ENCODE peak calls at places on chromosomes 4 and X, in five cellular contexts. T is ascending aorta, J is lung, A is neuronal stem cell, S is right lobe of liver. C is an unnamed sample.
A peak's percentile ranks its signal among the peaks of the same experiment; 100 is the strongest.

GRCh38 chrX:110561036-110561435 is 202.4 kb downstream of the RTL9 start:
- DNase-seq in S (no peak), A (no peak), J (no peak), T (no peak), C (no peak)

GRCh38 chr4:109699553-109700225 is 3.6 kb downstream of the CASP6 start:
- DNase-seq in J (no peak), A (no peak), S (no peak), T (no peak), C (no peak)

GRCh38 chr4:16449381-16449780 is 223.1 kb upstream of the TAPT1 start:
- DNase-seq in T (no peak), J (no peak), A (no peak), S (no peak), C (no peak)

GRCh38 chrX:103215768-103216085 is 819 bp downstream of the BEX4 start:
- DNase-seq in J (no peak), S (no peak), A (peak; percentile 11), T (no peak), C (no peak)

GRCh38 chrX:12974217-12974796 is 603 bp upstream of the TMSB4X start:
- DNase-seq in S (peak; percentile 53), T (no peak), A (peak; percentile 20), J (peak; percentile 66), C (peak; percentile 22)

GRCh38 chr4:122930877-122931276 is 8.5 kb upstream of the NUDT6 start:
- DNase-seq in S (no peak), J (no peak), A (no peak), T (no peak), C (no peak)

GRCh38 chr4:38949416-38950051 is 81.9 kb downstream of the FAM114A1 start:
- DNase-seq in J (no peak), S (no peak), A (no peak), T (no peak), C (no peak)

GRCh38 chr4:85603437-85604336 is 128.7 kb downstream of the ARHGAP24 start:
- DNase-seq in J (no peak), A (no peak), S (no peak), T (no peak), C (no peak)

GRCh38 chrX:39309018-39309620 is 507.9 kb downstream of the MID1IP1 start:
- DNase-seq in J (no peak), A (no peak), T (no peak), S (no peak), C (no peak)

GRCh38 chr4:180028682-180029081 is 2214.5 kb upstream of the TENM3 start:
- DNase-seq in T (no peak), A (peak; percentile 38), S (peak; percentile 35), J (no peak), C (no peak)

GRCh38 chr4:46999584-46999983 is 6.2 kb upstream of the GABRA4 start:
- DNase-seq in S (no peak), A (no peak), J (no peak), T (no peak), C (no peak)

GRCh38 chr4:175405961-175406360 is 406.1 kb downstream of the GPM6A start:
- DNase-seq in S (no peak), J (no peak), A (no peak), T (no peak), C (no peak)

GRCh38 chr4:7153711-7154110 is 38.6 kb upstream of the SORCS2 start:
- DNase-seq in S (no peak), J (no peak), T (no peak), A (no peak), C (no peak)

GRCh38 chrX:9374537-9374936 is 90.3 kb upstream of the TBL1X start:
- DNase-seq in T (no peak), A (no peak), J (no peak), S (peak; percentile 55), C (no peak)

GRCh38 chr4:2831611-2832308 is 11.9 kb upstream of the ADD1 start:
- DNase-seq in S (peak; percentile 46), J (no peak), T (no peak), A (no peak), C (peak; percentile 3)

GRCh38 chrX:17923546-17923945 is 62.4 kb upstream of the RAI2 start:
- DNase-seq in T (no peak), S (no peak), J (no peak), A (no peak), C (no peak)

GRCh38 chr4:75844151-75844662 is 58.0 kb downstream of the PPEF2 start:
- DNase-seq in S (no peak), T (no peak), J (no peak), A (no peak), C (no peak)

GRCh38 chrX:9172451-9172850 is 138.5 kb upstream of the FAM9B start:
- DNase-seq in S (no peak), J (no peak), A (no peak), T (no peak), C (no peak)

GRCh38 chrX:10231461-10231860 is 74.7 kb downstream of the CLCN4 start:
- DNase-seq in T (no peak), S (no peak), J (no peak), A (no peak), C (no peak)

GRCh38 chrX:67555578-67556203 is 11.9 kb downstream of the AR start:
- DNase-seq in T (no peak), S (peak; percentile 49), J (peak; percentile 57), A (no peak), C (no peak)

GRCh38 chrX:125378205-125378604 is 58.5 kb downstream of the TEX13C start:
- DNase-seq in J (no peak), T (no peak), S (no peak), A (no peak), C (no peak)

GRCh38 chr4:2459589-2460349 is 9.1 kb upstream of the RNF4 start:
- DNase-seq in T (no peak), J (no peak), A (no peak), S (no peak), C (no peak)

GRCh38 chr4:151649461-151649860 is 111.3 kb downstream of the GATB start:
- DNase-seq in A (no peak), J (no peak), S (no peak), T (no peak), C (no peak)

GRCh38 chr4:121998024-121998423 is 46.2 kb upstream of the TRPC3 start:
- DNase-seq in S (no peak), J (no peak), A (no peak), T (no peak), C (no peak)

GRCh38 chrX:134520860-134521390 is 61.0 kb downstream of the HPRT1 start:
- DNase-seq in A (peak; percentile 17), T (no peak), S (no peak), J (no peak), C (no peak)

GRCh38 chr4:78038704-78039103 is 18.4 kb upstream of the FRAS1 start:
- DNase-seq in A (no peak), S (no peak), J (no peak), T (no peak), C (no peak)

GRCh38 chrX:47854474-47854873 is 17.8 kb downstream of the ZNF81 start:
- DNase-seq in S (peak; percentile 52), T (no peak), A (no peak), J (no peak), C (no peak)

DNA sequence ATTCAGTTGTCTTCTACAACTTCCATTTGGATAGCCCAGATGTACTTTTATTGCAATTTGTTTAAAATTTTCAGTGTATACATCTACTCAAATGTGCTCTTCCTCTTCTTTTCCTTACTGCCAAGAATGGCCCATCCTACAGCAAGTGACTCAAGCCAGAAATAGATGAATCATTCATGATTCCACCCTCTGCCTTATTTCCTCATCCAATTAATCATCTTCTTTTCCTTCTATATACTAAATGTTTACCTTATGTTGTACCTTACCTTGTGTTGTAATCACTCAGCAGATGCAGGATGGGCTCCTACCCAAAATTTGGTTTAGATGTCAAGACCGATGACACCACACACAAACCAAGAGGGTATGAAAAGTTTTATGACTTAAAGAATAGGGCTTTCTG is 437.8 kb downstream of the GRXCR1 start:
- DNase-seq in S (no peak), J (no peak), A (no peak), T (no peak), C (no peak)
- H3K9me3 ChIP-seq in S (no peaks in the 10 kb centered on the region), J (no peaks in the 10 kb centered on the region), A (no peaks in the 10 kb centered on the region), T (no peaks in the 10 kb centered on the region), C (no peaks in the 10 kb centered on the region)

DNA sequence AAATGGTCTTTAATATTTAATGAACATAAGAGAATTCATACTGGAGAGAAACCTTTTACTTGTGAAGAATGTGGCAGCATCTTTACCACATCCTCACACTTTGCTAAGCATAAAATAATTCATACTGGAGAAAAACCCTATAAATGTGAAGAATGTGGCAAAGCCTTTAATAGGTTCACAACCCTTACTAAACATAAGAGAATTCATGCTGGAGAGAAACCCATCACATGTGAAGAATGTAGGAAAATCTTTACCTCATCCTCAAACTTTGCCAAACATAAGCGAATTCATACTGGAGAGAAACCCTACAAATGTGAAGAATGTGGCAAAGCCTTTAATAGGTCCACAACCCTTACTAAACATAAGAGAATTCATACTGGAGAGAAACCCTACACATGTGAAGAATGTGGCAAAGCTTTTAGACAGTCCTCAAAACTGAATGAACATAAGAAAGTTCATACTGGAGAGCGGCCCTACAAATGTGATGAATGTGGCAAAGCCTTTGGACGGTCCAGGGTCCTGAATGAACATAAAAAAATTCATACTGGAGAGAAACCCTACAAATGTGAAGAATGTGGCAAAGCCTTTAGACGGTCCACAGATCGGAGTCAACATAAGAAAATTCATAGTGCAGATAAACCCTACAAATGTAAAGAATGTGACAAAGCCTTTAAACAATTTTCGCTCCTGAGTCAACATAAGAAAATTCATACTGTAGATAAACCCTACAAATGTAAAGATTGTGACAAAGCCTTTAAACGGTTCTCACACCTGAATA is 35.6 kb downstream of the ZNF141 start:
- DNase-seq in A (no peak), S (no peak), T (no peak), J (no peak), C (no peak)
- H3K9me3 ChIP-seq in A (peaks cover 96% of the 10 kb centered on the region), S (peaks cover 57% of the 10 kb centered on the region), T (peaks cover 100% of the 10 kb centered on the region), J (peaks cover 16% of the 10 kb centered on the region), C (peaks cover 57% of the 10 kb centered on the region)

DNA sequence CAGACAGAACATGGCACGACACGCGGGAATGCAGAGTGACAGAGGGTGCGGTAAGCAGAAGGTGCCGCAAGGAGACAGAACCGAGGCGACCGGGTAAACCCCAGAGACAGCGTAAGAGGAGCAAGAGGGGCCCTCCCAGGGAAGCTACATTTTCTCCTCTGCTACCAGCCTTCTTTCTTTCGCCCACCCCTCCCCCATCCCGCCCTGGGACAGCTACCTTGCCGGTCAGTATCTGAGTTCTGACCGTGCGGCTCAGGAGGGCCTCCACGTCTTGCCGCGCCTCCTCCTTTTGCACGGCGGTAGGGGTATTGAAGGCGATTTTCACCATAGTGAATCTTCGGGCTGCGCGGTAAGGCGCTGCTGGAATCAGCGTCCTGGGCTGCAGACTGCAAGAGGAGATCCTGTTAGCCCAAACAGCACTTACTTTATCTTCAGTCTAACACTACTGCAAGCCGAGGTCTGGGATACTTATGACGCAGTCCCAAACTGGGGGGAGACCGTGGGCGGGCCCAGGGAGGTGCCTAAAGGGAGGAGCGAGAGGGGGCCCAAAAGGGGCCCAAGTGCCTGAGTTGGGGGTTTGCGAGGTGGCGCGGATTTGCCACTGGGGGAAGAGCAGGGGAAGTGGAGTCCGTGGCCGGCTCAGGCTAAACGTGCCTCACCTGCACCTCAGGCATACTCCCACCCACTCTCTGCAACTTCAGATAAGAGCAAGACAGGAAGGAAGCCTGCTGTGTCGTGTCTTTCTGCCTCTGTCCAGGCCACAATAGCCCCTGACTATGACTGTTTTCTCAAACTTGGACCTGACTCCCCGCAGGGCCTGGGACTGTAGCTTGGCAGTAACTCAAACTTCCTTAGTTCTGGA is at the start of gene ITM2A:
- DNase-seq in S (no peak), J (no peak), A (peak; percentile 17), T (no peak), C (peak; percentile 42)
- H3K9me3 ChIP-seq in S (no peaks in the 10 kb centered on the region), J (no peaks in the 10 kb centered on the region), A (no peaks in the 10 kb centered on the region), T (no peaks in the 10 kb centered on the region), C (no peaks in the 10 kb centered on the region)

DNA sequence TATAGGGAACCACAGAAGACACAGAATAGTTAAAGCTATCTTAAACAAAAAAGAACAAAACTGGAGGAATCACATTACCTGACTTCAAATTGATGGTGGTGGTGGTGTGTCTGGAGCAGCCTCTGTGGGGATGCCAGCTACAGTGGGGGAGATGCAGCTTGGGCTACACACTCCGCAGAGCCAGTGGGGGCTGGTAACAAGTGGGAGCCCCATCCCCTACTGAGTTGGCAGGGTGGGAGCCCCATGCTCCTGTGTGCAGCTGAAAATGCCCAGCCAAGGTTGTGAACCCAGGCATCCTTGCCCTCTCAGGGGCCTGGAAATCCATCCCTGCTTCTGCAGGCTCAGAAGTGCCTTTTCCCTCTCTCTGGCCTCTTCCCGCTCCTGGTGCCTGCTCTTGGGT is 38.8 kb downstream of the SH3BGRL start:
- DNase-seq in J (no peak), A (no peak), S (no peak), T (no peak), C (no peak)
- H3K9me3 ChIP-seq in J (peaks cover 13% of the 10 kb centered on the region), A (no peaks in the 10 kb centered on the region), S (no peaks in the 10 kb centered on the region), T (no peaks in the 10 kb centered on the region), C (no peaks in the 10 kb centered on the region)